ENCODE peak calls at places on chromosome 16, in eight cellular contexts. B is breast epithelium; Q is naive thymus-derived CD4-positive, alpha-beta T cell; S is ecto neural progenitor cell; H is dorsolateral prefrontal cortex; W is sciatic nerve; P is adrenal gland; A is transverse colon. D is an unnamed sample.

GRCh38 chr16:69017036-69017783 is 88.2 kb upstream of the HAS3 start:
- DNase-seq in B (no peak), Q (no peak), S (no peak), H (no peak), W (no peak), P (peak), A (no peak), D (no peak)

GRCh38 chr16:19753815-19754643 is 36.0 kb downstream of the IQCK start:
- DNase-seq in B (no peak), Q (no peak), S (no peak), H (no peak), W (no peak), P (no peak), A (peak), D (no peak)

GRCh38 chr16:89815639-89816348 is 653 bp downstream of the FANCA start:
- DNase-seq in B (no peak), Q (no peak), S (peak), H (no peak), W (no peak), P (no peak), A (no peak), D (peak)

GRCh38 chr16:67164599-67165061 is at the start of gene HSF4:
- DNase-seq in B (no peak), Q (no peak), S (peak), H (peak), W (no peak), P (peak), A (peak), D (peak)

GRCh38 chr16:54931041-54931756 is 534 bp downstream of the IRX5 start:
- DNase-seq in B (no peak), Q (no peak), S (peak), H (no peak), W (no peak), P (peak), A (no peak), D (peak)

GRCh38 chr16:86211800-86212199 is 298.5 kb upstream of the FOXF1 start:
- DNase-seq in B (peak), Q (no peak), S (no peak), H (peak), W (peak), P (no peak), A (no peak), D (no peak)

GRCh38 chr16:70749681-70750601 is 51.0 kb downstream of the VAC14 start:
- DNase-seq in B (no peak), Q (no peak), S (peak), H (peak), W (no peak), P (no peak), A (no peak), D (peak)

GRCh38 chr16:87996962-87997880 is 46.0 kb downstream of the BANP start:
- DNase-seq in B (no peak), Q (no peak), S (no peak), H (no peak), W (no peak), P (no peak), A (no peak), D (no peak)

GRCh38 chr16:38941-39892 is 14.2 kb downstream of the POLR3K start:
- DNase-seq in B (peak), Q (no peak), S (no peak), H (no peak), W (no peak), P (no peak), A (peak), D (no peak)

GRCh38 chr16:57277586-57277985 is 6.9 kb downstream of the PLLP start:
- DNase-seq in B (no peak), Q (peak), S (no peak), H (no peak), W (no peak), P (no peak), A (no peak), D (no peak)

GRCh38 chr16:16887193-16887592 is 508.3 kb downstream of the NPIPA7 start:
- DNase-seq in B (no peak), Q (no peak), S (no peak), H (no peak), W (no peak), P (no peak), A (no peak), D (no peak)

GRCh38 chr16:83923581-83924365 is 24.9 kb downstream of the MLYCD start:
- DNase-seq in B (no peak), Q (no peak), S (no peak), H (no peak), W (no peak), P (no peak), A (no peak), D (no peak)

GRCh38 chr16:3020247-3020603 is at the start of gene TNFRSF12A:
- DNase-seq in B (peak), Q (no peak), S (peak), H (no peak), W (peak), P (peak), A (peak), D (peak)

GRCh38 chr16:70800798-70801480 is at the start of gene VAC14:
- DNase-seq in B (peak), Q (peak), S (peak), H (peak), W (peak), P (peak), A (peak), D (peak)

GRCh38 chr16:70789231-70789926 is 11.6 kb downstream of the VAC14 start:
- DNase-seq in B (peak), Q (no peak), S (no peak), H (peak), W (peak), P (no peak), A (peak), D (no peak)

GRCh38 chr16:85561248-85562101 is 51.6 kb upstream of the GSE1 start:
- DNase-seq in B (no peak), Q (no peak), S (no peak), H (no peak), W (no peak), P (no peak), A (no peak), D (peak)

GRCh38 chr16:85227262-85227923 is 115.1 kb upstream of the CIBAR2 start:
- DNase-seq in B (no peak), Q (no peak), S (no peak), H (no peak), W (no peak), P (no peak), A (no peak), D (no peak)

GRCh38 chr16:4103741-4104140 is 12.5 kb downstream of the ADCY9 start:
- DNase-seq in B (no peak), Q (no peak), S (no peak), H (no peak), W (peak), P (no peak), A (no peak), D (no peak)

GRCh38 chr16:71428883-71429282 is 13.0 kb downstream of the TLE7 start:
- DNase-seq in B (no peak), Q (no peak), S (no peak), H (no peak), W (no peak), P (no peak), A (no peak), D (no peak)

GRCh38 chr16:10180771-10181163 is 1.5 kb downstream of the GRIN2A start:
- DNase-seq in B (no peak), Q (no peak), S (peak), H (peak), W (no peak), P (peak), A (no peak), D (peak)

GRCh38 chr16:67963325-67964321 is 4.8 kb downstream of the SLC12A4 start:
- DNase-seq in B (no peak), Q (no peak), S (no peak), H (no peak), W (no peak), P (no peak), A (no peak), D (peak)

GRCh38 chr16:23027386-23027785 is 121.9 kb downstream of the USP31 start:
- DNase-seq in B (no peak), Q (no peak), S (no peak), H (no peak), W (no peak), P (no peak), A (no peak), D (no peak)

GRCh38 chr16:30786936-30787612 is at the start of gene ZNF629:
- DNase-seq in B (peak), Q (no peak), S (peak), H (peak), W (peak), P (peak), A (peak), D (peak)

GRCh38 chr16:14193316-14193871 is 122.3 kb downstream of the MRTFB start:
- DNase-seq in B (no peak), Q (peak), S (no peak), H (no peak), W (no peak), P (no peak), A (peak), D (no peak)

D was measured in right cardiac atrium.